ENCODE peak calls at places on chromosomes 7 and 10, in seven cellular contexts. T is GM12892, P is SK-N-SH, B is H1, E is HepG2, W is K562, M is GM12878. I is an unnamed sample.

GRCh38 chr10:126126856-126127255 is 230.5 kb downstream of the FANK1 start:
- DNase-seq in M (no peak), E (no peak), T (no peak), P (no peak), W (no peak), B (no peak), I (no peak)

GRCh38 chr10:47299989-47300931 is at the start of gene GDF10:
- DNase-seq in P (peak; percentile 73), B (peak; percentile 63), M (no peak), T (no peak), E (peak; percentile 7), W (no peak), I (no peak)

GRCh38 chr7:240887-241421 is 48.6 kb downstream of the FAM20C start:
- DNase-seq in E (no peak), W (no peak), B (no peak), M (no peak), P (no peak), T (no peak), I (no peak)

GRCh38 chr7:95686109-95686508 is 86.2 kb upstream of the DYNC1I1 start:
- DNase-seq in M (no peak), P (peak; percentile 35), W (peak; percentile 19), T (no peak), B (no peak), E (peak; percentile 40), I (no peak)

GRCh38 chr7:89837515-89837914 is 316.8 kb upstream of the STEAP1 start:
- DNase-seq in E (no peak), W (no peak), P (no peak), B (no peak), T (no peak), M (no peak), I (no peak)

GRCh38 chr10:106214243-106214642 is 950.3 kb downstream of the SORCS1 start:
- DNase-seq in T (no peak), M (no peak), P (no peak), B (no peak), E (no peak), W (no peak), I (no peak)

GRCh38 chr7:98879198-98879988 is 1.1 kb downstream of the TRRAP start:
- DNase-seq in B (peak; percentile 50), P (peak; percentile 52), T (no peak), M (peak; percentile 32), E (peak; percentile 72), W (peak; percentile 68), I (peak; percentile 50)

GRCh38 chr10:102121739-102122372 is 1.7 kb upstream of the LDB1 start:
- DNase-seq in W (peak; percentile 28), E (no peak), T (no peak), P (peak; percentile 50), B (peak; percentile 57), M (no peak), I (no peak)

GRCh38 chr7:133135451-133135850 is 53.6 kb upstream of the CHCHD3 start:
- DNase-seq in M (no peak), W (no peak), T (no peak), E (no peak), B (no peak), P (no peak), I (no peak)

GRCh38 chr7:64992971-64993370 is 2.1 kb upstream of the ZNF117 start:
- DNase-seq in B (no peak), W (no peak), E (no peak), M (no peak), P (no peak), T (no peak), I (no peak)

GRCh38 chr10:104351067-104351681 is 2.5 kb upstream of the CFAP58 start:
- DNase-seq in M (no peak), E (no peak), B (no peak), P (no peak), W (no peak), T (no peak), I (no peak)

GRCh38 chr10:116663342-116663741 is 42.6 kb downstream of the PNLIPRP2 start:
- DNase-seq in B (no peak), E (no peak), M (no peak), T (no peak), W (no peak), P (no peak), I (no peak)

GRCh38 chr10:116660860-116661259 is 40.1 kb downstream of the PNLIPRP2 start:
- DNase-seq in T (no peak), P (no peak), B (no peak), W (no peak), E (no peak), M (no peak), I (no peak)

GRCh38 chr10:116658152-116658551 is 37.4 kb downstream of the PNLIPRP2 start:
- DNase-seq in E (no peak), B (no peak), P (no peak), M (no peak), T (no peak), W (no peak), I (no peak)

GRCh38 chr10:116655573-116655972 is 34.8 kb downstream of the PNLIPRP2 start:
- DNase-seq in B (no peak), P (no peak), T (no peak), W (no peak), E (no peak), M (no peak), I (no peak)

GRCh38 chr10:116659049-116659670 is 38.4 kb downstream of the PNLIPRP2 start:
- DNase-seq in T (no peak), W (no peak), B (no peak), P (no peak), M (no peak), E (no peak), I (no peak)
- TF ChIP-seq TAF1 in T (no peak), W (no peak), B (no peak), P (no peak), M (no peak), E (no peak), I (no peak)

GRCh38 chr10:14585287-14586193 is 189.2 kb downstream of the FAM107B start:
- DNase-seq in M (no peak), B (no peak), E (peak; percentile 35), T (no peak), P (no peak), W (no peak), I (no peak)
- TF ChIP-seq TAF1 in M (no peak), B (no peak), E (no peak), T (no peak), P (no peak), W (no peak), I (no peak)

GRCh38 chr10:13322615-13323148 is 22.8 kb upstream of the PHYH start:
- DNase-seq in T (no peak), P (no peak), B (no peak), M (no peak), W (no peak), E (no peak), I (no peak)
- TF ChIP-seq TAF1 in T (no peak), P (no peak), B (no peak), M (no peak), W (no peak), E (no peak), I (no peak)

GRCh38 chr7:110502893-110503465 is 587.9 kb upstream of the LRRN3 start:
- DNase-seq in T (no peak), M (no peak), P (no peak), W (no peak), E (no peak), B (no peak), I (no peak)
- TF ChIP-seq TAF1 in T (no peak), M (no peak), P (no peak), W (no peak), E (no peak), B (no peak), I (no peak)

I was measured in GM12891.